ENCODE peak calls at places on chromosomes 4 and X, in nine cellular contexts. I is adipocyte, R is fibroblast of mammary gland, P is skeletal muscle cell, J is non-pigmented ciliary epithelial cell, A is neural crest cell, S is A172, V is HS-27A, F is ureter. B is an unnamed sample.

GRCh38 chrX:15749642-15750610 is 11.9 kb downstream of the CA5B start:
- DNase-seq in S (no peak), I (peak; percentile 67), P (no peak), R (peak; percentile 23), A (no peak), V (no peak), F (no peak), J (no peak), B (no peak)

GRCh38 chr4:185304944-185305690 is 90.6 kb downstream of the LRP2BP start:
- DNase-seq in R (peak; percentile 40), F (no peak), J (no peak), V (no peak), I (peak; percentile 23), S (peak; percentile 55), P (no peak), A (no peak), B (no peak)

GRCh38 chr4:7390906-7391636 is 43.7 kb downstream of the PSAPL1 start:
- DNase-seq in A (no peak), P (no peak), F (no peak), V (no peak), J (no peak), R (no peak), S (no peak), I (no peak), B (no peak)

GRCh38 chrX:17922303-17922702 is 61.2 kb upstream of the RAI2 start:
- DNase-seq in A (no peak), S (no peak), J (no peak), F (no peak), I (no peak), V (no peak), R (no peak), P (no peak), B (no peak)

GRCh38 chrX:143781103-143781502 is 60.6 kb upstream of the SPANXN2 start:
- DNase-seq in I (no peak), J (no peak), P (peak; percentile 23), V (no peak), R (peak; percentile 13), A (no peak), S (peak; percentile 47), F (no peak), B (no peak)

GRCh38 chr4:84719115-84719514 is 136.2 kb downstream of the CDS1 start:
- DNase-seq in A (no peak), P (peak; percentile 31), F (no peak), S (no peak), R (peak; percentile 47), J (no peak), V (no peak), I (peak; percentile 90), B (no peak)

GRCh38 chr4:171674781-171675180 is 138.4 kb upstream of the GALNTL6 start:
- DNase-seq in S (no peak), I (no peak), R (no peak), F (no peak), P (no peak), A (no peak), V (no peak), J (no peak), B (no peak)

GRCh38 chr4:8315343-8316250 is 46.0 kb downstream of the HTRA3 start:
- DNase-seq in R (peak; percentile 75), F (peak; percentile 81), J (peak; percentile 60), V (peak; percentile 42), A (peak; percentile 21), P (peak; percentile 44), I (peak; percentile 88), S (peak; percentile 84), B (no peak)

GRCh38 chrX:108298165-108298602 is 140.0 kb downstream of the COL4A6 start:
- DNase-seq in J (no peak), I (no peak), A (no peak), F (no peak), S (no peak), R (no peak), P (no peak), V (no peak), B (no peak)

GRCh38 chr4:144564358-144564757 is 81.6 kb upstream of the HHIP start:
- DNase-seq in R (no peak), I (no peak), F (no peak), V (no peak), J (no peak), A (no peak), S (peak; percentile 13), P (no peak), B (no peak)

GRCh38 chrX:136194546-136194945 is 47.2 kb downstream of the FHL1 start:
- DNase-seq in P (no peak), I (no peak), J (no peak), V (no peak), R (no peak), F (no peak), S (no peak), A (no peak), B (no peak)

GRCh38 chr4:170259631-170260153 is 169.9 kb upstream of the AADAT start:
- DNase-seq in J (peak; percentile 78), I (peak; percentile 97), F (peak; percentile 67), P (peak; percentile 72), A (peak; percentile 92), R (peak; percentile 93), S (peak; percentile 94), V (peak; percentile 50), B (peak; percentile 10)

GRCh38 chrX:136049608-136050007 is 64.4 kb downstream of the SLC9A6 start:
- DNase-seq in J (no peak), S (no peak), I (no peak), A (no peak), P (no peak), F (no peak), R (no peak), V (no peak), B (no peak)

GRCh38 chrX:148618472-148619445 is 118.3 kb downstream of the AFF2 start:
- DNase-seq in J (no peak), A (no peak), R (no peak), S (no peak), V (no peak), I (no peak), P (no peak), F (no peak), B (no peak)

GRCh38 chr4:47968847-47969246 is 47.6 kb downstream of the CNGA1 start:
- DNase-seq in P (no peak), F (no peak), V (no peak), R (no peak), S (no peak), I (no peak), A (no peak), J (no peak), B (no peak)

GRCh38 chr4:3307891-3308575 is 15.2 kb downstream of the RGS12 start:
- DNase-seq in R (no peak), S (no peak), A (no peak), V (no peak), F (no peak), J (no peak), I (no peak), P (no peak), B (no peak)

GRCh38 chr4:106186201-106186600 is 129.8 kb downstream of the TBCK start:
- DNase-seq in A (no peak), I (peak; percentile 38), P (no peak), J (no peak), R (no peak), V (no peak), F (no peak), S (no peak), B (no peak)

GRCh38 chr4:156497486-156497885 is 474.1 kb downstream of the PDGFC start:
- DNase-seq in I (no peak), R (no peak), V (no peak), A (no peak), P (no peak), J (no peak), F (no peak), S (no peak), B (no peak)

GRCh38 chr4:56786955-56787354 is 34.5 kb downstream of the SPINK2 start:
- DNase-seq in R (peak; percentile 95), A (no peak), V (no peak), I (peak; percentile 50), S (peak; percentile 58), F (no peak), P (peak; percentile 89), J (peak; percentile 75), B (no peak)

GRCh38 chr4:159016527-159017137 is 86.2 kb upstream of the RAPGEF2 start:
- DNase-seq in R (no peak), F (no peak), I (no peak), A (peak; percentile 1), V (no peak), S (peak; percentile 31), P (no peak), J (no peak), B (no peak)

GRCh38 chr4:95091272-95091671 is 333.5 kb downstream of the BMPR1B start:
- DNase-seq in R (peak; percentile 42), A (no peak), S (no peak), P (no peak), J (no peak), I (peak; percentile 65), F (no peak), V (no peak), B (no peak)

GRCh38 chr4:15400911-15401671 is 26.7 kb upstream of the C1QTNF7 start:
- DNase-seq in P (peak; percentile 76), I (peak; percentile 93), R (peak; percentile 64), V (peak; percentile 77), J (no peak), A (no peak), S (peak; percentile 64), F (peak; percentile 65), B (no peak)

GRCh38 chr4:1512738-1513660 is 106.8 kb upstream of the NKX1-1 start:
- DNase-seq in P (no peak), I (peak; percentile 38), R (no peak), F (no peak), A (peak; percentile 76), J (no peak), V (no peak), S (no peak), B (no peak)

GRCh38 chrX:13428055-13428786 is 108.4 kb upstream of the ATXN3L start:
- DNase-seq in S (peak; percentile 83), P (peak; percentile 85), J (peak; percentile 55), F (no peak), R (peak; percentile 92), A (no peak), I (peak; percentile 53), V (no peak), B (no peak)

GRCh38 chr4:85544751-85545150 is 69.8 kb downstream of the ARHGAP24 start:
- DNase-seq in V (no peak), A (no peak), R (no peak), F (no peak), I (no peak), P (no peak), S (no peak), J (no peak), B (no peak)

GRCh38 chr4:132596186-132596585 is 552.9 kb upstream of the PCDH10 start:
- DNase-seq in F (no peak), V (no peak), S (no peak), R (no peak), P (no peak), J (no peak), A (no peak), I (no peak), B (no peak)

GRCh38 chrX:115260330-115260729 is 26.4 kb upstream of the LRCH2 start:
- DNase-seq in R (peak; percentile 1), P (no peak), F (no peak), I (peak; percentile 18), V (no peak), S (peak; percentile 3), A (no peak), J (peak; percentile 22), B (no peak)

GRCh38 chr4:111266937-111267336 is 644.1 kb upstream of the PITX2 start:
- DNase-seq in F (no peak), V (no peak), P (no peak), J (no peak), I (no peak), R (no peak), S (no peak), A (no peak), B (no peak)

GRCh38 chr4:180391613-180392012 is 1851.6 kb upstream of the TENM3 start:
- DNase-seq in F (no peak), V (no peak), P (no peak), R (no peak), I (no peak), S (no peak), A (no peak), J (no peak), B (no peak)

GRCh38 chrX:107562482-107562881 is 65.8 kb upstream of the PRPS1 start:
- DNase-seq in V (peak; percentile 84), F (no peak), P (no peak), S (peak; percentile 52), I (peak; percentile 52), A (no peak), R (peak; percentile 77), J (peak; percentile 69), B (no peak)

GRCh38 chr4:27084685-27085356 is 224.2 kb downstream of the STIM2 start:
- DNase-seq in V (no peak), I (peak; percentile 13), P (no peak), R (peak; percentile 21), S (no peak), J (no peak), A (peak; percentile 50), F (peak; percentile 42), B (peak; percentile 55)